ENCODE peak calls at places on chromosomes 13 and 19, in four cellular contexts. D is heart left ventricle; B is stimulated activated CD4-positive, alpha-beta T cell treated with anti-CD3 and anti-CD28 coated beads, Interleukin-2, amount 100 ng/mL, for 48 hours; H is IMR-90. C is an unnamed sample.

GRCh38 chr19:18453269-18454024 is 15.5 kb upstream of the ISYNA1 start:
- DNase-seq in B (no peak), H (peak; percentile 52), D (no peak), C (no peak)

GRCh38 chr19:35040826-35041547 is 534 bp upstream of the HPN start:
- DNase-seq in D (peak; percentile 91), B (no peak), H (no peak), C (peak; percentile 57)

GRCh38 chr13:42258747-42259146 is 13.2 kb upstream of the AKAP11 start:
- DNase-seq in D (no peak), H (no peak), B (no peak), C (no peak)

GRCh38 chr19:46428278-46429141 is at the start of gene PNMA8C:
- DNase-seq in D (peak; percentile 76), H (peak; percentile 63), B (peak; percentile 42), C (peak; percentile 59)

GRCh38 chr19:38806371-38806770 is 6.4 kb downstream of the LGALS4 start:
- DNase-seq in D (no peak), H (no peak), B (no peak), C (no peak)

GRCh38 chr13:79483302-79483701 is 2.3 kb downstream of the NDFIP2 start:
- DNase-seq in D (no peak), B (no peak), H (peak; percentile 78), C (no peak)

GRCh38 chr19:41886761-41887710 is 4.1 kb downstream of the ARHGEF1 start:
- DNase-seq in H (no peak), B (no peak), D (no peak), C (no peak)

GRCh38 chr19:16920816-16921529 is 32.2 kb downstream of the F2RL3 start:
- DNase-seq in D (no peak), H (peak; percentile 88), B (no peak), C (no peak)

GRCh38 chr19:49363265-49364082 is at the start of gene DKKL1:
- DNase-seq in D (peak; percentile 98), B (peak; percentile 83), H (peak; percentile 99), C (peak; percentile 100)

GRCh38 chr13:41981961-41982723 is 21.2 kb upstream of the VWA8 start:
- DNase-seq in B (no peak), H (peak; percentile 37), D (no peak), C (no peak)

GRCh38 chr13:50080856-50081105 is 65.5 kb downstream of the KCNRG start:
- DNase-seq in H (peak; percentile 27), B (no peak), D (no peak), C (peak; percentile 58)

GRCh38 chr19:28554321-28555091 is 658.4 kb downstream of the UQCRFS1 start:
- DNase-seq in H (no peak), D (no peak), B (no peak), C (no peak)

GRCh38 chr19:33763661-33764343 is 32.9 kb upstream of the KCTD15 start:
- DNase-seq in B (no peak), H (no peak), D (no peak), C (no peak)